ENCODE peak calls at places on chromosomes 5 and 9, in six cellular contexts. R, U, S, J, W and O are unnamed samples.

GRCh38 chr9:70617033-70617432 is 202.6 kb upstream of the KLF9 start:
- DNase-seq in R (no peak), U (no peak), S (no peak), J (no peak), W (no peak), O (no peak)

GRCh38 chr5:5685737-5686136 is 263.3 kb downstream of the ICE1 start:
- DNase-seq in R (no peak), U (no peak), S (no peak), J (no peak), W (no peak), O (no peak)

GRCh38 chr5:180084638-180085561 is 13.3 kb upstream of the RNF130 start:
- DNase-seq in R (no peak), U (no peak), S (no peak), J (no peak), W (peak), O (no peak)

GRCh38 chr5:36478646-36479307 is 127.6 kb upstream of the SLC1A3 start:
- DNase-seq in R (no peak), U (no peak), S (no peak), J (no peak), W (no peak), O (no peak)

GRCh38 chr5:10333154-10334006 is 20.1 kb upstream of the MARCHF6 start:
- DNase-seq in R (peak), U (peak), S (no peak), J (no peak), W (no peak), O (no peak)

GRCh38 chr9:5817776-5818336 is 15.1 kb downstream of the ERMP1 start:
- DNase-seq in R (no peak), U (no peak), S (no peak), J (no peak), W (peak), O (peak)

GRCh38 chr5:132485641-132486317 is 4.8 kb downstream of the IRF1 start:
- DNase-seq in R (no peak), U (no peak), S (no peak), J (no peak), W (no peak), O (no peak)

GRCh38 chr9:112261133-112261532 is 72.3 kb downstream of the PTBP3 start:
- DNase-seq in R (no peak), U (no peak), S (no peak), J (no peak), W (no peak), O (no peak)

GRCh38 chr9:13088734-13089427 is 190.6 kb downstream of the MPDZ start:
- DNase-seq in R (no peak), U (peak), S (no peak), J (peak), W (peak), O (peak)

GRCh38 chr5:38650540-38651275 is 94.3 kb upstream of the LIFR start:
- DNase-seq in R (no peak), U (no peak), S (no peak), J (no peak), W (peak), O (peak)

GRCh38 chr5:170648546-170648945 is 135.0 kb upstream of the GABRP start:
- DNase-seq in R (no peak), U (no peak), S (no peak), J (no peak), W (peak), O (peak)

GRCh38 chr9:75372499-75373268 is 284.4 kb downstream of the OSTF1 start:
- DNase-seq in R (no peak), U (no peak), S (no peak), J (peak), W (no peak), O (no peak)

DNA sequence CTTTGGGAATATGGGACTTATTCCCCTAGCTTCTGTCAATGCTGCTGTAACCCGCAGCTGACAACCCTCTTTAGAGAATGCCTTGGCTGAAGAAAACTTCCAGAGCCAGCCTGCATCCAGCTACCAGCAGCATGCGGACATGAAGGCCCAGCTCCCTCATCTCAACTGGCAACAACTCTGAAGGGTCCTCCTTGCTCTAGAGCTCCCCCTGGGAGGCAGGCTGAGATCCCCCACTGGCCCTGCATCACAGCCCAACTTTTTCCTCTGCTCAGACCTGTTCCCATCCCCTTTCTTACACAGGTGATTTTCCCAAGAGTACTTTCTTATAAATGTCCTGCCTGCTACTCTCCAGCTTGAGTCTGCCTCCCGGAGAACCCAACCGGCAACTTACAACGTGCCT is 18.7 kb upstream of the WNT8A start:
- DNase-seq in R (no peak), U (no peak), S (no peak), J (no peak), W (no peak), O (no peak)
- TF ChIP-seq CTCF in R (peak), U (peak), S (no peak), J (peak), W (peak), O (peak)

GRCh38 chr5:67393211-67393610 is 196.6 kb upstream of the CD180 start:
- DNase-seq in R (no peak), U (no peak), S (no peak), J (no peak), W (no peak), O (no peak)

GRCh38 chr5:67401166-67401565 is 204.6 kb upstream of the CD180 start:
- DNase-seq in R (no peak), U (no peak), S (no peak), J (no peak), W (no peak), O (no peak)

GRCh38 chr5:67400752-67401151 is 204.2 kb upstream of the CD180 start:
- DNase-seq in R (no peak), U (no peak), S (no peak), J (no peak), W (no peak), O (peak)

GRCh38 chr5:67396975-67397374 is 200.4 kb upstream of the CD180 start:
- DNase-seq in R (no peak), U (no peak), S (no peak), J (no peak), W (no peak), O (no peak)

DNA sequence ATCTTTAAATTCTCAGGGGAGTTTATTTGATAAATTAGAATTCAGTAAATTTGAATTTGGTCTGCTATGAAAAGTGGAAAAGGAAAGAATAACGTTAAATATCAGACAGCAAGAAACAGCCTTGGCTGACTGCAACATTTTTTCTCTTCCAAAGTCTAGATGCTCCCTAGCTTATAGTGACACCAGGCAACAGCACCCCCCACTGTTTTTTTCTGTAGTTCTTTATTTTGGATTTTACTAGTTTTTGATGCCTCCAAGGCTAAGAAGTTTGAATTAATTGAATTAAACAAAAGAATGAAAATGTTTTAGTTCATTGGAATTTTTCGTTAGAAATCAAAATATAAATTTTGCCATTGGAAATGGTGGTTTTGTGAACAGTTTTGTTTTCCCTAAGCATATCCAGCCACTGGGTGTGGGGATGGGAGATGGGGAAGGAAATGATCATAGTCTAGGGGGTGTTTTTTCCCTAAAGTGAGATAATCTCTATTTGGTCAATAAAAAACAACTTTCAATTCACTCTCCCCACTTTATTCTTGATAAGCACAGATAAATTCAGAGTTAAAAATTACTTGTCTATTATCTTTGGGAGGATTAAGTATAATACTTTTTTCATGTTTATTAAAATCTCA is 199.3 kb upstream of the CD180 start:
- DNase-seq in R (no peak), U (no peak), S (no peak), J (no peak), W (no peak), O (peak)
- TF ChIP-seq CTCF in R (peak), U (no peak), S (no peak), J (no peak), W (no peak), O (peak)

DNA sequence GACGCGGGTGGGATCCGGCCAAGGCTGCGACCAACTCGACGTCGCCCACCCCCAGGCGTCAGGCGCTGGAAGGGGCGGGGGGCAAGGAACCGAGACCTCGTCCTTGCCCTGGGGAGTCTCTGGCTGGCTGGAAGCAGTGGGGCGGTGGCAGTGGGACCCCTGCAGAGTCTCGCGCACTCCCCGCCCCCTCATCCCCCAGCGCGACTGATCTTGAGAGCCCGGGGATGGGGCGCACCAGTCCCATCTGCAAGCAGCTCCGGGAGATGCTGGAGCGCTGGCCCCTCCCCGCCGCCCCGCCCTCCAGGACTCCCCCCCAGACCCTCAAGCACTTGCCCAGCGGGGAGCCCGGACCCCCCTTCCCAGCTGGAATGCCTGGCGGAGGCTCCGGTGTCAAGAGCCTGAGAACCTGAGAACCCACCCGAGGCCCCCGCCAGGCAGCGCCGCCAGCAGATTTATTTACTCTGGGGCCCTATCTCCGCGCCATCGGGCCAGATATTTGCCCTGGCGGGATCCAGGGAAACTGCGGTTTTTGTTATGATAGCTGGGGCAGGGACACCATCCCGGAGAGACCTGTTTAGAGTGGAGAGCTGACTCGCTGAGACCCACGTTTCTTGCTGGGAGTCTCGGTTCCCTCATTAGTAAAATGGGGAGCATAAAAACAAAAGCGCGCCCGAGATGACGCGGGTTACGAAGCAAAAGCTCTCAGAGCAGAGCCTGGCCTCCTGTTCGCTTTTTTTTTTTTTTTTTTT is 1.2 kb downstream of the PRRT1B start:
- DNase-seq in R (no peak), U (no peak), S (no peak), J (no peak), W (no peak), O (no peak)
- TF ChIP-seq CTCF in R (no peak), U (no peak), S (no peak), J (no peak), W (no peak), O (no peak)

GRCh38 chr9:116416421-116416820 is 262.8 kb downstream of the PAPPA start:
- DNase-seq in R (no peak), U (no peak), S (no peak), J (no peak), W (no peak), O (peak)
- TF ChIP-seq CTCF in R (no peak), U (no peak), S (no peak), J (no peak), W (no peak), O (no peak)

GRCh38 chr5:176408590-176408989 is 7.7 kb downstream of the CLTB start:
- DNase-seq in R (no peak), U (no peak), S (no peak), J (no peak), W (no peak), O (no peak)

GRCh38 chr5:176402684-176403083 is 13.7 kb downstream of the CLTB start:
- DNase-seq in R (peak), U (no peak), S (no peak), J (no peak), W (no peak), O (no peak)

GRCh38 chr5:176406436-176407052 is 9.8 kb downstream of the CLTB start:
- DNase-seq in R (no peak), U (no peak), S (no peak), J (no peak), W (no peak), O (no peak)

GRCh38 chr5:176407456-176408244 is 8.7 kb downstream of the CLTB start:
- DNase-seq in R (no peak), U (no peak), S (no peak), J (no peak), W (no peak), O (no peak)

GRCh38 chr5:176405656-176406435 is 10.5 kb downstream of the CLTB start:
- DNase-seq in R (no peak), U (no peak), S (no peak), J (no peak), W (no peak), O (no peak)
- TF ChIP-seq CTCF in R (no peak), U (peak), S (no peak), J (no peak), W (peak), O (no peak)

GRCh38 chr5:98909363-98909762 is 19.4 kb downstream of the CHD1 start:
- DNase-seq in R (no peak), U (no peak), S (no peak), J (no peak), W (no peak), O (no peak)

GRCh38 chr5:98904786-98905185 is 24.0 kb downstream of the CHD1 start:
- DNase-seq in R (no peak), U (no peak), S (no peak), J (no peak), W (peak), O (peak)

GRCh38 chr5:98906756-98907355 is 22.0 kb downstream of the CHD1 start:
- DNase-seq in R (no peak), U (no peak), S (no peak), J (no peak), W (no peak), O (no peak)

GRCh38 chr5:98907951-98908350 is 20.9 kb downstream of the CHD1 start:
- DNase-seq in R (no peak), U (no peak), S (no peak), J (no peak), W (no peak), O (no peak)

GRCh38 chr5:98905857-98906688 is 22.7 kb downstream of the CHD1 start:
- DNase-seq in R (no peak), U (peak), S (no peak), J (peak), W (peak), O (peak)
- TF ChIP-seq CTCF in R (peak), U (peak), S (peak), J (no peak), W (peak), O (peak)

GRCh38 chr5:95959964-95960801 is 1.5 kb downstream of the ELL2 start:
- DNase-seq in R (no peak), U (no peak), S (no peak), J (no peak), W (no peak), O (peak)
- TF ChIP-seq CTCF in R (peak), U (peak), S (no peak), J (peak), W (no peak), O (no peak)